ENCODE peak calls at places on chromosomes 13 and 19, in six cellular contexts. One of them, this sample, is unnamed.

GRCh38 chr19:17402982-17403855 is 2.2 kb downstream of the BST2 start:
- DNase-seq in psoas muscle: peak; percentile 44
- DNase-seq in ovary: peak; percentile 73
- DNase-seq in mucosa of descending colon: no peak
- DNase-seq in astrocyte: no peak
- DNase-seq in left ventricle myocardium inferior: no peak
- DNase-seq in this sample: no peak

GRCh38 chr19:3359850-3360493 is 6.4 kb upstream of the NFIC start:
- DNase-seq in astrocyte: no peak
- DNase-seq in ovary: no peak
- DNase-seq in left ventricle myocardium inferior: no peak
- DNase-seq in mucosa of descending colon: peak; percentile 32
- DNase-seq in psoas muscle: no peak
- DNase-seq in this sample: peak; percentile 84

GRCh38 chr13:103203750-103204330 is 137.6 kb upstream of the SLC10A2 start:
- DNase-seq in ovary: no peak
- DNase-seq in psoas muscle: no peak
- DNase-seq in mucosa of descending colon: no peak
- DNase-seq in left ventricle myocardium inferior: no peak
- DNase-seq in astrocyte: no peak
- DNase-seq in this sample: no peak

GRCh38 chr19:32457540-32457939 is 52.0 kb downstream of the DPY19L3 start:
- DNase-seq in psoas muscle: no peak
- DNase-seq in mucosa of descending colon: no peak
- DNase-seq in ovary: no peak
- DNase-seq in astrocyte: no peak
- DNase-seq in left ventricle myocardium inferior: no peak
- DNase-seq in this sample: no peak

GRCh38 chr19:47228937-47229673 is 1.9 kb downstream of the BBC3 start:
- DNase-seq in ovary: no peak
- DNase-seq in astrocyte: peak; percentile 51
- DNase-seq in psoas muscle: no peak
- DNase-seq in left ventricle myocardium inferior: no peak
- DNase-seq in mucosa of descending colon: no peak
- DNase-seq in this sample: no peak

GRCh38 chr13:67366533-67366932 is 136.4 kb upstream of the PCDH9 start:
- DNase-seq in astrocyte: no peak
- DNase-seq in left ventricle myocardium inferior: no peak
- DNase-seq in psoas muscle: no peak
- DNase-seq in ovary: no peak
- DNase-seq in mucosa of descending colon: no peak
- DNase-seq in this sample: no peak

GRCh38 chr13:50645092-50645491 is 198.4 kb downstream of the DLEU7 start:
- DNase-seq in ovary: no peak
- DNase-seq in psoas muscle: no peak
- DNase-seq in mucosa of descending colon: no peak
- DNase-seq in astrocyte: peak; percentile 71
- DNase-seq in left ventricle myocardium inferior: no peak
- DNase-seq in this sample: no peak

GRCh38 chr13:39840201-39840600 is 184.7 kb downstream of the COG6 start:
- DNase-seq in astrocyte: no peak
- DNase-seq in mucosa of descending colon: no peak
- DNase-seq in psoas muscle: no peak
- DNase-seq in ovary: no peak
- DNase-seq in left ventricle myocardium inferior: no peak
- DNase-seq in this sample: no peak

GRCh38 chr19:12872941-12873890 is 8.0 kb downstream of the DNASE2 start:
- DNase-seq in psoas muscle: peak; percentile 51
- DNase-seq in mucosa of descending colon: peak; percentile 73
- DNase-seq in ovary: peak; percentile 91
- DNase-seq in left ventricle myocardium inferior: no peak
- DNase-seq in astrocyte: no peak
- DNase-seq in this sample: no peak

GRCh38 chr13:77356155-77356554 is 29.3 kb upstream of the MYCBP2 start:
- DNase-seq in ovary: no peak
- DNase-seq in psoas muscle: no peak
- DNase-seq in mucosa of descending colon: no peak
- DNase-seq in astrocyte: no peak
- DNase-seq in left ventricle myocardium inferior: no peak
- DNase-seq in this sample: no peak

GRCh38 chr13:42028113-42028799 is 20.2 kb upstream of the DGKH start:
- DNase-seq in mucosa of descending colon: peak; percentile 82
- DNase-seq in left ventricle myocardium inferior: no peak
- DNase-seq in psoas muscle: no peak
- DNase-seq in astrocyte: no peak
- DNase-seq in ovary: no peak
- DNase-seq in this sample: no peak

GRCh38 chr19:7292950-7293794 is 1.0 kb downstream of the INSR start:
- DNase-seq in astrocyte: no peak
- DNase-seq in psoas muscle: peak; percentile 54
- DNase-seq in mucosa of descending colon: peak; percentile 65
- DNase-seq in ovary: peak; percentile 70
- DNase-seq in left ventricle myocardium inferior: peak; percentile 45
- DNase-seq in this sample: peak; percentile 83

GRCh38 chr13:114089341-114089740 is 43.1 kb downstream of the RASA3 start:
- DNase-seq in astrocyte: no peak
- DNase-seq in psoas muscle: no peak
- DNase-seq in ovary: peak; percentile 2
- DNase-seq in left ventricle myocardium inferior: no peak
- DNase-seq in mucosa of descending colon: no peak
- DNase-seq in this sample: no peak

GRCh38 chr13:32639502-32640105 is 53.4 kb downstream of the PDS5B start:
- DNase-seq in astrocyte: peak; percentile 50
- DNase-seq in ovary: peak; percentile 55
- DNase-seq in left ventricle myocardium inferior: no peak
- DNase-seq in psoas muscle: peak; percentile 28
- DNase-seq in mucosa of descending colon: peak; percentile 81
- DNase-seq in this sample: no peak

GRCh38 chr13:55000043-55000442 is 1971.4 kb downstream of the OLFM4 start:
- DNase-seq in ovary: no peak
- DNase-seq in left ventricle myocardium inferior: no peak
- DNase-seq in mucosa of descending colon: no peak
- DNase-seq in psoas muscle: no peak
- DNase-seq in astrocyte: no peak
- DNase-seq in this sample: no peak

GRCh38 chr13:42970824-42971669 is 21.0 kb downstream of the EPSTI1 start:
- DNase-seq in psoas muscle: no peak
- DNase-seq in ovary: no peak
- DNase-seq in mucosa of descending colon: peak; percentile 78
- DNase-seq in left ventricle myocardium inferior: no peak
- DNase-seq in astrocyte: peak; percentile 25
- DNase-seq in this sample: no peak

GRCh38 chr19:28544451-28545261 is 668.3 kb downstream of the UQCRFS1 start:
- DNase-seq in astrocyte: no peak
- DNase-seq in psoas muscle: no peak
- DNase-seq in mucosa of descending colon: no peak
- DNase-seq in left ventricle myocardium inferior: no peak
- DNase-seq in ovary: no peak
- DNase-seq in this sample: no peak

GRCh38 chr13:43397110-43397509 is 373.7 kb downstream of the DNAJC15 start:
- DNase-seq in astrocyte: peak; percentile 9
- DNase-seq in ovary: no peak
- DNase-seq in mucosa of descending colon: no peak
- DNase-seq in left ventricle myocardium inferior: no peak
- DNase-seq in psoas muscle: no peak
- DNase-seq in this sample: no peak

GRCh38 chr13:91745962-91746361 is 347.5 kb downstream of the GPC5 start:
- DNase-seq in left ventricle myocardium inferior: no peak
- DNase-seq in ovary: no peak
- DNase-seq in mucosa of descending colon: no peak
- DNase-seq in psoas muscle: no peak
- DNase-seq in astrocyte: no peak
- DNase-seq in this sample: no peak

GRCh38 chr19:19562665-19563347 is 24.7 kb downstream of the CILP2 start:
- DNase-seq in psoas muscle: no peak
- DNase-seq in left ventricle myocardium inferior: no peak
- DNase-seq in ovary: no peak
- DNase-seq in mucosa of descending colon: no peak
- DNase-seq in astrocyte: no peak
- DNase-seq in this sample: no peak

GRCh38 chr19:46081928-46082727 is 41.3 kb upstream of the IGFL4 start:
- DNase-seq in psoas muscle: no peak
- DNase-seq in astrocyte: peak; percentile 59
- DNase-seq in mucosa of descending colon: peak; percentile 45
- DNase-seq in ovary: no peak
- DNase-seq in left ventricle myocardium inferior: no peak
- DNase-seq in this sample: no peak

GRCh38 chr19:46080561-46080960 is 39.8 kb upstream of the IGFL4 start:
- DNase-seq in astrocyte: peak; percentile 100
- DNase-seq in psoas muscle: no peak
- DNase-seq in left ventricle myocardium inferior: no peak
- DNase-seq in mucosa of descending colon: no peak
- DNase-seq in ovary: no peak
- DNase-seq in this sample: no peak

GRCh38 chr19:46076951-46077814 is 36.4 kb upstream of the IGFL4 start:
- DNase-seq in left ventricle myocardium inferior: no peak
- DNase-seq in ovary: no peak
- DNase-seq in mucosa of descending colon: peak; percentile 69
- DNase-seq in astrocyte: peak; percentile 62
- DNase-seq in psoas muscle: no peak
- DNase-seq in this sample: no peak

GRCh38 chr19:46076031-46076880 is 35.5 kb upstream of the IGFL4 start:
- DNase-seq in ovary: no peak
- DNase-seq in mucosa of descending colon: no peak
- DNase-seq in psoas muscle: no peak
- DNase-seq in astrocyte: no peak
- DNase-seq in left ventricle myocardium inferior: no peak
- DNase-seq in this sample: no peak

DNA sequence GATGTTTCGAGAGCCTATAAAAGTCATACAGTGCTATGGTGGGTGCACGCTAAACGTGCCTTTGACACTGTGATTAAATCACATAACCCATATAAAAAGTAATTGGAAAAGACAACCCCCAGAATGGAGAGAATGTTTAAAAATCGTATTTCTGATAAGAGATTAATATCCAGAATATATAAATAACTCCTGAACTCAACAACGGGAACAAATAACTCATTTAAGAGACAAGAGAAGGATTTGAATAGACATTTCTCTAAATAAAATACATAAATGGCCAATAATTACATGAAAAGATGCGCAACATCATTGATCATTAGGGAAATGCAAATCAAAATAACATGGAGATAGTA is 37.0 kb upstream of the IGFL4 start:
- DNase-seq in ovary: no peak
- DNase-seq in astrocyte: no peak
- DNase-seq in left ventricle myocardium inferior: no peak
- DNase-seq in mucosa of descending colon: no peak
- DNase-seq in psoas muscle: no peak
- DNase-seq in this sample: no peak
- TF ChIP-seq CTCF in ovary: no peak
- TF ChIP-seq CTCF in astrocyte: no peak
- TF ChIP-seq CTCF in left ventricle myocardium inferior: no peak
- TF ChIP-seq CTCF in mucosa of descending colon: no peak
- TF ChIP-seq CTCF in psoas muscle: no peak
- TF ChIP-seq CTCF in this sample: no peak

GRCh38 chr19:58009666-58010301 is 7.2 kb upstream of the ZNF606 start:
- DNase-seq in psoas muscle: peak; percentile 77
- DNase-seq in mucosa of descending colon: peak; percentile 94
- DNase-seq in ovary: peak; percentile 80
- DNase-seq in left ventricle myocardium inferior: peak; percentile 85
- DNase-seq in astrocyte: peak; percentile 70
- DNase-seq in this sample: peak; percentile 92

GRCh38 chr19:58003153-58003828 is 671 bp upstream of the ZNF606 start:
- DNase-seq in ovary: no peak
- DNase-seq in mucosa of descending colon: no peak
- DNase-seq in left ventricle myocardium inferior: no peak
- DNase-seq in astrocyte: no peak
- DNase-seq in psoas muscle: no peak
- DNase-seq in this sample: peak; percentile 62

GRCh38 chr19:58007285-58007684 is 4.7 kb upstream of the ZNF606 start:
- DNase-seq in left ventricle myocardium inferior: no peak
- DNase-seq in mucosa of descending colon: no peak
- DNase-seq in psoas muscle: no peak
- DNase-seq in ovary: no peak
- DNase-seq in astrocyte: no peak
- DNase-seq in this sample: no peak

GRCh38 chr19:58010507-58010906 is 7.9 kb upstream of the ZNF606 start:
- DNase-seq in astrocyte: no peak
- DNase-seq in ovary: no peak
- DNase-seq in left ventricle myocardium inferior: no peak
- DNase-seq in mucosa of descending colon: no peak
- DNase-seq in psoas muscle: no peak
- DNase-seq in this sample: no peak

DNA sequence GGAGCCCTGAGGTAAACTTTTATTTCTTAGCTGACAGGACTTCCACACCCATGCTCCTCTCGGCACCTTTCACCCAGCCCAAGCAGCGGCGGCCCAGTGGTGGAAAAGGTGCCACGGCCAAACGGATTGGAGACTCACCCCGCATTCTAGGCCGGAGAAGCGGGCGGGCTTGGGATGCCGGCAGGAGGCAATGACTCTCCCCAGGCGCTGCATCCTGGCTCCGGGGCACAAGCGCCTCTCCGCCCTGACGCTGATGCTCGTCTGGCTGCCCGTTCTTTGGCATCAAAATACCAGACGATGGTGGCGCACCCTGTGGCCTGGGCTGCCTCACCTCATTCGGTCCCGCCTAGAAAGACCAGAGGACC is 6.7 kb upstream of the ZNF606 start:
- DNase-seq in ovary: no peak
- DNase-seq in psoas muscle: no peak
- DNase-seq in astrocyte: no peak
- DNase-seq in left ventricle myocardium inferior: no peak
- DNase-seq in mucosa of descending colon: no peak
- DNase-seq in this sample: no peak
- H3K4me3 ChIP-seq in ovary: peak overlapping the region; percentile 35
- H3K4me3 ChIP-seq in psoas muscle: peak overlapping the region; percentile 44
- H3K4me3 ChIP-seq in astrocyte: peak overlapping the region; percentile 52
- H3K4me3 ChIP-seq in left ventricle myocardium inferior: peak overlapping the region; percentile 65
- H3K4me3 ChIP-seq in mucosa of descending colon: no peak overlapping the region
- H3K4me3 ChIP-seq in this sample: peak overlapping the region; percentile 3

DNA sequence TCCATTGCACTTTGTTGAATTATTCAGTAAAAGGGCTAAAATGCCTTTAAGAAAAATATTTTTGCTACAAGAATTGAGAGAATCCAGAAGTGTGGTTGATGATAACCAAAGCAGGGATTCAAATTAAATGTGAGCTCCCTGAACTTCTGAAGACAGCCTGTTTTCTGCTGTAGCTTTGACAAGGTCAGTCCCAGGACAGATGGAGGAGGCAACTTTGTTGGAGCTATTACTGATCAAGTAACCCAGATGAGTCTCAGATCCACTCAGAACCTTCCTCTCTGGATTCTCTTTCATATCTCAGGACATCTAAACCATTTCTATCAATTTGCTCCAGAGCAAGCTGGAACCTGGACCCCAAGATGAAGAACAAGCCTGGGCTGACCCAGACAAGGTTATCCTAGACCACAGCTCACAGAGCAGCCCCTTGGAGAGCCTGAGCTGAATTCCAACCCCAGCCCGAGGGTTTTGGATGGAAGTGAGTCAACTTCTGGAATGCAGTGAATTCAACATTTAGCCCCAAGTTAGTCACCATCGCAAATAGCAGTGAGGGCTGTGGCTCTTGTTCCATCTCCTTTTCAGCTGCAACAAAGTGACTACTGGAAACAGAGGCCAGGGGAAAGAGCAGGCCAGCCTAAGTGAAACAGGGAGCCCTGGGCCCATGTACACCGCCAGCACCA is 137.8 kb upstream of the TSC22D1 start:
- DNase-seq in ovary: no peak
- DNase-seq in psoas muscle: peak; percentile 24
- DNase-seq in astrocyte: peak; percentile 98
- DNase-seq in left ventricle myocardium inferior: no peak
- DNase-seq in mucosa of descending colon: no peak
- DNase-seq in this sample: no peak
- H3K4me1 ChIP-seq in ovary: peaks cover 5% of the 10 kb centered on the region
- H3K4me1 ChIP-seq in psoas muscle: peaks cover 27% of the 10 kb centered on the region
- H3K4me1 ChIP-seq in astrocyte: peaks cover 34% of the 10 kb centered on the region
- H3K4me1 ChIP-seq in left ventricle myocardium inferior: peaks cover 17% of the 10 kb centered on the region
- H3K4me1 ChIP-seq in mucosa of descending colon: no peaks in the 10 kb centered on the region
- H3K4me1 ChIP-seq in this sample: no peaks in the 10 kb centered on the region

GRCh38 chr19:18488838-18489626 is 32.8 kb downstream of the ELL start:
- DNase-seq in mucosa of descending colon: peak; percentile 44
- DNase-seq in ovary: no peak
- DNase-seq in psoas muscle: no peak
- DNase-seq in left ventricle myocardium inferior: no peak
- DNase-seq in astrocyte: no peak
- DNase-seq in this sample: peak; percentile 64
- TF ChIP-seq CTCF in mucosa of descending colon: no peak
- TF ChIP-seq CTCF in ovary: peak; percentile 35
- TF ChIP-seq CTCF in psoas muscle: peak; percentile 33
- TF ChIP-seq CTCF in left ventricle myocardium inferior: peak; percentile 47
- TF ChIP-seq CTCF in astrocyte: no peak
- TF ChIP-seq CTCF in this sample: no peak

This sample was measured in spleen.